ENCODE peak calls at places on chromosomes 12 and 14, in seven cellular contexts. One of them, this sample, is unnamed. For H3K4me1, the result is how much of the 10 kb centered on the place peaks cover.

GRCh38 chr12:75389061-75389460 is 1.8 kb upstream of the GLIPR1L2 start:
- DNase-seq in K562: no peak
- DNase-seq in neural progenitor cell: no peak
- DNase-seq in CD8-positive, alpha-beta memory T cell: no peak
- DNase-seq in Peyer's patch: no peak
- DNase-seq in OCI-LY7: no peak
- DNase-seq in mammary epithelial cell: peak
- DNase-seq in this sample: no peak

GRCh38 chr12:119695034-119695433 is 27.1 kb downstream of the PRKAB1 start:
- DNase-seq in K562: peak
- DNase-seq in neural progenitor cell: peak
- DNase-seq in CD8-positive, alpha-beta memory T cell: no peak
- DNase-seq in Peyer's patch: no peak
- DNase-seq in OCI-LY7: peak
- DNase-seq in mammary epithelial cell: no peak
- DNase-seq in this sample: no peak

GRCh38 chr14:102086972-102087761 is at the start of gene HSP90AA1:
- DNase-seq in K562: peak
- DNase-seq in neural progenitor cell: peak
- DNase-seq in CD8-positive, alpha-beta memory T cell: peak
- DNase-seq in Peyer's patch: peak
- DNase-seq in OCI-LY7: peak
- DNase-seq in mammary epithelial cell: peak
- DNase-seq in this sample: peak

GRCh38 chr14:91145396-91146160 is 31.7 kb downstream of the DGLUCY start:
- DNase-seq in K562: no peak
- DNase-seq in neural progenitor cell: no peak
- DNase-seq in CD8-positive, alpha-beta memory T cell: no peak
- DNase-seq in Peyer's patch: no peak
- DNase-seq in OCI-LY7: no peak
- DNase-seq in mammary epithelial cell: no peak
- DNase-seq in this sample: no peak

GRCh38 chr12:51351913-51352532 is 5.5 kb upstream of the CELA1 start:
- DNase-seq in K562: peak
- DNase-seq in neural progenitor cell: peak
- DNase-seq in CD8-positive, alpha-beta memory T cell: peak
- DNase-seq in Peyer's patch: peak
- DNase-seq in OCI-LY7: peak
- DNase-seq in mammary epithelial cell: peak
- DNase-seq in this sample: peak

GRCh38 chr12:121110211-121110940 is 22.3 kb upstream of the P2RX7 start:
- DNase-seq in K562: peak
- DNase-seq in neural progenitor cell: peak
- DNase-seq in CD8-positive, alpha-beta memory T cell: peak
- DNase-seq in Peyer's patch: no peak
- DNase-seq in OCI-LY7: peak
- DNase-seq in mammary epithelial cell: peak
- DNase-seq in this sample: peak

GRCh38 chr12:32089156-32089950 is 17.3 kb upstream of the BICD1 start:
- DNase-seq in K562: no peak
- DNase-seq in neural progenitor cell: peak
- DNase-seq in CD8-positive, alpha-beta memory T cell: no peak
- DNase-seq in Peyer's patch: no peak
- DNase-seq in OCI-LY7: no peak
- DNase-seq in mammary epithelial cell: peak
- DNase-seq in this sample: no peak

GRCh38 chr14:85528080-85528881 is 1.7 kb upstream of the FLRT2 start:
- DNase-seq in K562: no peak
- DNase-seq in neural progenitor cell: peak
- DNase-seq in CD8-positive, alpha-beta memory T cell: no peak
- DNase-seq in Peyer's patch: no peak
- DNase-seq in OCI-LY7: no peak
- DNase-seq in mammary epithelial cell: peak
- DNase-seq in this sample: no peak

GRCh38 chr12:105882404-105882803 is 256.4 kb downstream of the NUAK1 start:
- DNase-seq in K562: no peak
- DNase-seq in neural progenitor cell: peak
- DNase-seq in CD8-positive, alpha-beta memory T cell: no peak
- DNase-seq in Peyer's patch: no peak
- DNase-seq in OCI-LY7: no peak
- DNase-seq in mammary epithelial cell: peak
- DNase-seq in this sample: no peak

GRCh38 chr14:61566537-61567225 is 128.6 kb upstream of the HIF1A start:
- DNase-seq in K562: no peak
- DNase-seq in neural progenitor cell: no peak
- DNase-seq in CD8-positive, alpha-beta memory T cell: no peak
- DNase-seq in Peyer's patch: no peak
- DNase-seq in OCI-LY7: no peak
- DNase-seq in mammary epithelial cell: peak
- DNase-seq in this sample: no peak

GRCh38 chr14:61565181-61565580 is 130.1 kb upstream of the HIF1A start:
- DNase-seq in K562: no peak
- DNase-seq in neural progenitor cell: no peak
- DNase-seq in CD8-positive, alpha-beta memory T cell: no peak
- DNase-seq in Peyer's patch: no peak
- DNase-seq in OCI-LY7: no peak
- DNase-seq in mammary epithelial cell: no peak
- DNase-seq in this sample: no peak

GRCh38 chr14:61563880-61564622 is 131.3 kb upstream of the HIF1A start:
- DNase-seq in K562: no peak
- DNase-seq in neural progenitor cell: no peak
- DNase-seq in CD8-positive, alpha-beta memory T cell: no peak
- DNase-seq in Peyer's patch: no peak
- DNase-seq in OCI-LY7: no peak
- DNase-seq in mammary epithelial cell: no peak
- DNase-seq in this sample: no peak

GRCh38 chr14:61564623-61565091 is 130.7 kb upstream of the HIF1A start:
- DNase-seq in K562: peak
- DNase-seq in neural progenitor cell: no peak
- DNase-seq in CD8-positive, alpha-beta memory T cell: no peak
- DNase-seq in Peyer's patch: no peak
- DNase-seq in OCI-LY7: no peak
- DNase-seq in mammary epithelial cell: peak
- DNase-seq in this sample: no peak

GRCh38 chr14:61565836-61566536 is 129.3 kb upstream of the HIF1A start:
- DNase-seq in K562: no peak
- DNase-seq in neural progenitor cell: no peak
- DNase-seq in CD8-positive, alpha-beta memory T cell: no peak
- DNase-seq in Peyer's patch: no peak
- DNase-seq in OCI-LY7: no peak
- DNase-seq in mammary epithelial cell: peak
- DNase-seq in this sample: no peak
- H3K27ac ChIP-seq in K562: no peak
- H3K27ac ChIP-seq in neural progenitor cell: no peak
- H3K27ac ChIP-seq in CD8-positive, alpha-beta memory T cell: no peak
- H3K27ac ChIP-seq in Peyer's patch: peak
- H3K27ac ChIP-seq in OCI-LY7: no peak
- H3K27ac ChIP-seq in mammary epithelial cell: peak
- H3K27ac ChIP-seq in this sample: no peak

DNA sequence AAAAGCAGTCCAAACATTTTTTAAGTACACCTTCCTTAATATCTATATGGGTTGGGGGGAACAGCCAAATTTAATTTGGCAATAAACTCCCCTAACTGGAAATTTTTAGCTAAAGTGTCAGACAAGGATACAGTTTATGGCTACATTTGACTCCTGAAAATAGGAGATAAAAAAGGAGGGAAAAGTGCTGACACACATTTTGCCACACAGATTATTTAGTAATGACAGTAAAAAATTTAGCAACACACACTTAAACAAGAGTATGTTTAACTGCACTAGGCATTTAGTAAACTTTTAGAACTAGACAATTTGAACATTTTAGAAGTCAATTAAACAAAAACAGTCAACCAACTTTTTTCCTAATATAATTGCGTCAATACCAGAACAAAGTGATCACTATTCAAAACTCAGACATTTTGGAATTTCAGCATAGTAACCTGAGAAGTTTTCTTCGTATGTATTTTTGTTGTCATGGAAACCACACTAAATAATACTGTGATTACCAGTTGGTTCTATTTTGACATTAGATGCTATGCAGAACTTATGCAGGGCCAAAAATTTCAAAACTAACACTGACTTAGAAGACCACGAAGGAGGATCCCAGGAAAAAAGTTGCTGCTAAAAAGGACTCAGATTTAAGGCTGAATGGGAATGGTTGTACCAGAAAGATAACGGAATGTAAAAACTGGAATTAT is 13.4 kb downstream of the GMFB start:
- DNase-seq in K562: no peak
- DNase-seq in neural progenitor cell: no peak
- DNase-seq in CD8-positive, alpha-beta memory T cell: no peak
- DNase-seq in Peyer's patch: no peak
- DNase-seq in OCI-LY7: no peak
- DNase-seq in mammary epithelial cell: no peak
- DNase-seq in this sample: no peak
- H3K4me1 ChIP-seq in K562: under half
- H3K4me1 ChIP-seq in neural progenitor cell: under half
- H3K4me1 ChIP-seq in CD8-positive, alpha-beta memory T cell: under half
- H3K4me1 ChIP-seq in Peyer's patch: under half
- H3K4me1 ChIP-seq in OCI-LY7: under half
- H3K4me1 ChIP-seq in mammary epithelial cell: under half
- H3K4me1 ChIP-seq in this sample: under half

DNA sequence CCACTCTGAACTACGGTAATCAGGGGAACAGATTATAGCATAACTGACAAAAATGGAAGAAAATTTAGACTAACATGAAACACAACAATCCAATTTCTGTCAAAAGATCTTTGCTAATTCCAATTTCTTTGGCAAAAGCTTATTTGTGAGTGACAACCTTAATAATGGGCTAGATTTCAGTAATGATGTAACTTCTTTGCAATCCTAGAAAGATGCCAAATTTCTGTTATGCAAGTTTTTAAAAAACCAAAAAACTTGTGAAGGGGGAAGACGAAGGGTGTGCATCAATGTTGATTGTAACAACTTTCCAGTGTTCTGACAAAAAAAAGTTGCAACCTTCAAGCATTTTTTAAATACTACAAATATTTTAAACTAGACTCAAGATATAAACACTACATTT is 59.9 kb downstream of the DICER1 start:
- DNase-seq in K562: no peak
- DNase-seq in neural progenitor cell: no peak
- DNase-seq in CD8-positive, alpha-beta memory T cell: no peak
- DNase-seq in Peyer's patch: no peak
- DNase-seq in OCI-LY7: no peak
- DNase-seq in mammary epithelial cell: no peak
- DNase-seq in this sample: no peak
- H3K27ac ChIP-seq in K562: no peak
- H3K27ac ChIP-seq in neural progenitor cell: no peak
- H3K27ac ChIP-seq in CD8-positive, alpha-beta memory T cell: no peak
- H3K27ac ChIP-seq in Peyer's patch: no peak
- H3K27ac ChIP-seq in OCI-LY7: no peak
- H3K27ac ChIP-seq in mammary epithelial cell: no peak
- H3K27ac ChIP-seq in this sample: no peak

DNA sequence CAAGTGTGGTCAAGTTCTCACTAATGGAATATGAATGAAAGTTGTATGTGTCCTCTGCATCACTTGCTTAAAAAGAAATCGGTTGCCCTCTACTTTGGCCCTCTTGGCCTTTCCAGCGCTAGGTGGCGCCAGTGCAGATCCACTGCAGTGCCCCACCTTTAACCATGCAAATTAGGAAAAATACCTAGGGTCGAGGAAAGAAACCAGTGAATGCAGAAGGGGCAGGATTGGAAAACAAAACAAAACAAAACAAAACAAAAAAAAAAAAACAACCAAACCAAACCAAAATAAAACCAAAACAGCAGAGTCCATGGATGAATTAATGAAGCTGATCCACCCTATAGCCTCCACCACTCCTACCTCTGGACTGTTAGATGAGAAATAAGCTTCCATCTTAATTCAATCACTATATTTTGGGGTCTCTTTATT is 12.9 kb upstream of the NEMF start:
- DNase-seq in K562: peak
- DNase-seq in neural progenitor cell: peak
- DNase-seq in CD8-positive, alpha-beta memory T cell: peak
- DNase-seq in Peyer's patch: peak
- DNase-seq in OCI-LY7: peak
- DNase-seq in mammary epithelial cell: peak
- DNase-seq in this sample: peak
- H3K4me1 ChIP-seq in K562: under half
- H3K4me1 ChIP-seq in neural progenitor cell: under half
- H3K4me1 ChIP-seq in CD8-positive, alpha-beta memory T cell: half or more
- H3K4me1 ChIP-seq in Peyer's patch: under half
- H3K4me1 ChIP-seq in OCI-LY7: half or more
- H3K4me1 ChIP-seq in mammary epithelial cell: under half
- H3K4me1 ChIP-seq in this sample: under half

DNA sequence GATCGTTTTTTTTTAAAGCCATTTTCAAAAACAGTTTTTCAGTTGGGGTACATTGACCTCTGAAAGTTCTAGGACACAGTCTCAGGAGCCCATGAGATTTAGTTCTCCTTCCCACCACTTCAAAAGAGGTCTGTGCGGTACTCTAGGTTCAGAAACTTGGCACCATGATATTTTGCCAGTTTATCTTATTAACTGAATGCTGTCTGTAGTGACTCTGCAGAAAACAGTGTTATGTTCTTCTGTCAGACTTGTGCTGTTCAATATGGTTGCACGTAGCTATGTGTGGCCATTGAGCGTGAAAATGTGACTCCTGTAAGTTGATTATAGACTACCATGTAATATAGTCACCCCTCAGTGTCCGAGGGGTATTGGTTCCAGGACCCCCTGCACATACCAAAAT is 35.9 kb downstream of the CRADD start:
- DNase-seq in K562: no peak
- DNase-seq in neural progenitor cell: no peak
- DNase-seq in CD8-positive, alpha-beta memory T cell: no peak
- DNase-seq in Peyer's patch: no peak
- DNase-seq in OCI-LY7: no peak
- DNase-seq in mammary epithelial cell: no peak
- DNase-seq in this sample: no peak
- H3K27ac ChIP-seq in K562: peak
- H3K27ac ChIP-seq in neural progenitor cell: no peak
- H3K27ac ChIP-seq in CD8-positive, alpha-beta memory T cell: no peak
- H3K27ac ChIP-seq in Peyer's patch: no peak
- H3K27ac ChIP-seq in OCI-LY7: no peak
- H3K27ac ChIP-seq in mammary epithelial cell: no peak
- H3K27ac ChIP-seq in this sample: no peak

GRCh38 chr12:116069943-116070342 is 207.6 kb downstream of the MED13L start:
- DNase-seq in K562: no peak
- DNase-seq in neural progenitor cell: no peak
- DNase-seq in CD8-positive, alpha-beta memory T cell: no peak
- DNase-seq in Peyer's patch: no peak
- DNase-seq in OCI-LY7: no peak
- DNase-seq in mammary epithelial cell: no peak
- DNase-seq in this sample: no peak

GRCh38 chr12:116068853-116069252 is 208.6 kb downstream of the MED13L start:
- DNase-seq in K562: no peak
- DNase-seq in neural progenitor cell: no peak
- DNase-seq in CD8-positive, alpha-beta memory T cell: no peak
- DNase-seq in Peyer's patch: no peak
- DNase-seq in OCI-LY7: no peak
- DNase-seq in mammary epithelial cell: no peak
- DNase-seq in this sample: no peak

GRCh38 chr12:116066381-116067230 is 210.9 kb downstream of the MED13L start:
- DNase-seq in K562: peak
- DNase-seq in neural progenitor cell: peak
- DNase-seq in CD8-positive, alpha-beta memory T cell: peak
- DNase-seq in Peyer's patch: peak
- DNase-seq in OCI-LY7: peak
- DNase-seq in mammary epithelial cell: no peak
- DNase-seq in this sample: peak

GRCh38 chr12:116067892-116068291 is 209.6 kb downstream of the MED13L start:
- DNase-seq in K562: no peak
- DNase-seq in neural progenitor cell: no peak
- DNase-seq in CD8-positive, alpha-beta memory T cell: no peak
- DNase-seq in Peyer's patch: no peak
- DNase-seq in OCI-LY7: no peak
- DNase-seq in mammary epithelial cell: no peak
- DNase-seq in this sample: no peak

GRCh38 chr12:116068371-116068770 is 209.1 kb downstream of the MED13L start:
- DNase-seq in K562: no peak
- DNase-seq in neural progenitor cell: no peak
- DNase-seq in CD8-positive, alpha-beta memory T cell: no peak
- DNase-seq in Peyer's patch: no peak
- DNase-seq in OCI-LY7: no peak
- DNase-seq in mammary epithelial cell: no peak
- DNase-seq in this sample: no peak
- H3K4me1 ChIP-seq in K562: under half
- H3K4me1 ChIP-seq in neural progenitor cell: under half
- H3K4me1 ChIP-seq in CD8-positive, alpha-beta memory T cell: under half
- H3K4me1 ChIP-seq in Peyer's patch: under half
- H3K4me1 ChIP-seq in OCI-LY7: under half
- H3K4me1 ChIP-seq in mammary epithelial cell: under half
- H3K4me1 ChIP-seq in this sample: under half

This sample was measured in naive thymus-derived CD4-positive, alpha-beta T cell.